ENCODE peak calls at places on chromosomes 7 and 10, in eight cellular contexts. K is transverse colon, R is breast epithelium, B is Caco-2, Y is spleen, H is neural progenitor cell, X is thoracic aorta, M is fibroblast of lung. I is an unnamed sample. For H3K4me1 and H3K36me3, the result is how much of the 10 kb centered on the place peaks cover.

GRCh38 chr7:28328161-28328560 is 84.2 kb upstream of the CREB5 start:
- DNase-seq in B (no peak), K (no peak), H (no peak), Y (no peak), R (no peak), M (no peak), X (no peak), I (no peak)

GRCh38 chr7:20359397-20359963 is 28.8 kb downstream of the ITGB8 start:
- DNase-seq in X (no peak), M (peak), Y (no peak), B (no peak), H (no peak), R (no peak), K (no peak), I (no peak)

GRCh38 chr10:77810446-77811335 is 115.9 kb downstream of the DLG5 start:
- DNase-seq in B (no peak), X (no peak), H (no peak), Y (no peak), M (no peak), K (no peak), R (no peak), I (no peak)

GRCh38 chr10:34523017-34523767 is 291.9 kb downstream of the PARD3 start:
- DNase-seq in X (no peak), M (peak), K (no peak), H (no peak), R (no peak), Y (no peak), B (no peak), I (no peak)

GRCh38 chr10:5968681-5969453 is 8.5 kb downstream of the IL15RA start:
- DNase-seq in B (no peak), R (peak), X (no peak), M (no peak), Y (no peak), K (no peak), H (no peak), I (peak)

GRCh38 chr7:131720703-131721102 is 164.3 kb upstream of the PODXL start:
- DNase-seq in H (no peak), Y (no peak), X (no peak), B (no peak), K (no peak), M (no peak), R (no peak), I (no peak)

GRCh38 chr10:78207776-78208175 is 174.1 kb downstream of the RPS24 start:
- DNase-seq in R (no peak), B (no peak), K (no peak), Y (no peak), M (no peak), H (no peak), X (no peak), I (no peak)

GRCh38 chr10:102635377-102635776 is 8.9 kb upstream of the TRIM8 start:
- DNase-seq in B (no peak), R (no peak), K (no peak), X (no peak), H (no peak), Y (no peak), M (no peak), I (no peak)

GRCh38 chr7:125516194-125516593 is 586.6 kb upstream of the POT1 start:
- DNase-seq in K (no peak), M (no peak), Y (no peak), X (no peak), H (no peak), R (no peak), B (no peak), I (no peak)

GRCh38 chr10:97717627-97718026 is 4.1 kb downstream of the MARVELD1 start:
- DNase-seq in M (no peak), B (no peak), K (no peak), R (no peak), X (no peak), H (no peak), Y (peak), I (no peak)
- H3K4me1 ChIP-seq in M (under half), B (under half), K (under half), R (under half), X (under half), H (under half), Y (half or more), I (half or more)

DNA sequence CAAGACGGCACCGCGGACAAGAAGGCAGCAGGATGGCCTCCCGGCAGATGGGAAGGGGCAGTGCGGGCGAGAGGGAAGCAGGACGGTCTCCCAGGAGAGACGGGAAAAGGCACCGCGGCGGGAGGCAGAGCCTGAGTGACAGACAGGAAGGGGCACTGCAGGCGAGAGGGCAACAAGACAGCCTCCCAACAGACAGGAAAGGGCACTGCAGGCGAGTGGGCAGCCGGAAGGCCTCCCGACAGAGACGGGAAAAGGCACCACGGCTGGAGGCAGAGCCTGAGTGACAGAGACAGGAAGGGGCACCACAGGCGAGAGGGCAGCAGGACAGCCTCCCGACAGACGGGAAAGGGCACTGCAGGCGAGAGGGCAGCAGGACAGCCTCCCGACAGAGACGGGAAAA is 32.6 kb downstream of the ESYT2 start:
- DNase-seq in H (no peak), X (no peak), M (no peak), R (no peak), B (no peak), K (no peak), Y (no peak), I (no peak)
- H3K36me3 ChIP-seq in H (under half), X (under half), M (under half), R (under half), B (under half), K (under half), Y (under half), I (under half)

DNA sequence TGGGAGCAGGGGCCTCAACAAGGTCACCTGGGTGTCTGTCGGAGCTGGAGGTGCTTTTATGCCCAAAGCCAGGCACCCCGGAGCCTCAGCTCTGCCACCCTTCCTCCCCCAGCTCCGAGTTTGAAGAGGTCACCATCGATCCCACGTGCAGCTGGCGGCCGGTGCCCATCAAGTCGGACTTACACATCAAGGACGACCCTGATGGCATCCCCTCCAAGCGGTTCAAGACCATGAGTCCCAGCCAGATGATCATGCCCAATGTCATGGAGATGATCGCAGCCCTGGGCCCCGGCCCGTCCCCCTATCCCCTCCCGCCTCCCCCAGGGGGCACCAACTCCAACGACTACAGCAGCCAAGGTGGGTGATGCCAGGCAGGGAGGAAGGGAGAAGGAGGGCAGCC is 41.3 kb upstream of the PPIF start:
- DNase-seq in H (no peak), R (no peak), B (no peak), X (no peak), M (no peak), Y (no peak), K (no peak), I (no peak)
- H3K4me1 ChIP-seq in H (under half), R (under half), B (under half), X (under half), M (under half), Y (under half), K (under half), I (under half)

GRCh38 chr10:873020-873419 is 58.5 kb downstream of the LARP4B start:
- DNase-seq in R (no peak), K (no peak), M (no peak), X (no peak), H (no peak), Y (no peak), B (no peak), I (no peak)
- H3K36me3 ChIP-seq in R (under half), K (under half), M (under half), X (under half), H (under half), Y (under half), B (under half), I (under half)

GRCh38 chr10:118738422-118738821 is 16.3 kb downstream of the CACUL1 start:
- DNase-seq in M (no peak), H (no peak), K (no peak), Y (no peak), R (no peak), B (no peak), X (no peak), I (no peak)
- H3K4me1 ChIP-seq in M (under half), H (under half), K (under half), Y (half or more), R (under half), B (under half), X (under half), I (under half)